ENCODE peak calls at places on chromosome 1, in six cellular contexts. One of them, this sample, is unnamed.

GRCh38 chr1:97377432-97378034 is 543.3 kb downstream of the DPYD start:
- DNase-seq in colonic mucosa: no peak
- DNase-seq in endodermal cell: no peak
- DNase-seq in astrocyte: peak
- DNase-seq in IMR-90: no peak
- DNase-seq in glutamatergic neuron: no peak
- DNase-seq in this sample: no peak

GRCh38 chr1:222307621-222308020 is 240.3 kb downstream of the HHIPL2 start:
- DNase-seq in colonic mucosa: no peak
- DNase-seq in endodermal cell: no peak
- DNase-seq in astrocyte: no peak
- DNase-seq in IMR-90: no peak
- DNase-seq in glutamatergic neuron: no peak
- DNase-seq in this sample: no peak

GRCh38 chr1:21586222-21586621 is 77.0 kb downstream of the ALPL start:
- DNase-seq in colonic mucosa: no peak
- DNase-seq in endodermal cell: peak
- DNase-seq in astrocyte: no peak
- DNase-seq in IMR-90: no peak
- DNase-seq in glutamatergic neuron: no peak
- DNase-seq in this sample: no peak

GRCh38 chr1:29805122-29805895 is 569.0 kb downstream of the PTPRU start:
- DNase-seq in colonic mucosa: peak
- DNase-seq in endodermal cell: peak
- DNase-seq in astrocyte: no peak
- DNase-seq in IMR-90: no peak
- DNase-seq in glutamatergic neuron: no peak
- DNase-seq in this sample: no peak

GRCh38 chr1:1779691-1780597 is 1.7 kb upstream of the NADK start:
- DNase-seq in colonic mucosa: peak
- DNase-seq in endodermal cell: peak
- DNase-seq in astrocyte: peak
- DNase-seq in IMR-90: peak
- DNase-seq in glutamatergic neuron: no peak
- DNase-seq in this sample: no peak

GRCh38 chr1:205325334-205325884 is 3.9 kb upstream of the NUAK2 start:
- DNase-seq in colonic mucosa: peak
- DNase-seq in endodermal cell: peak
- DNase-seq in astrocyte: peak
- DNase-seq in IMR-90: peak
- DNase-seq in glutamatergic neuron: peak
- DNase-seq in this sample: no peak

GRCh38 chr1:240232548-240232947 is 140.9 kb downstream of the FMN2 start:
- DNase-seq in colonic mucosa: no peak
- DNase-seq in endodermal cell: no peak
- DNase-seq in astrocyte: peak
- DNase-seq in IMR-90: peak
- DNase-seq in glutamatergic neuron: no peak
- DNase-seq in this sample: no peak

GRCh38 chr1:205492201-205492667 is 12.2 kb upstream of the CDK18 start:
- DNase-seq in colonic mucosa: no peak
- DNase-seq in endodermal cell: peak
- DNase-seq in astrocyte: no peak
- DNase-seq in IMR-90: no peak
- DNase-seq in glutamatergic neuron: no peak
- DNase-seq in this sample: no peak

GRCh38 chr1:55064861-55065263 is 25.5 kb downstream of the PCSK9 start:
- DNase-seq in colonic mucosa: no peak
- DNase-seq in endodermal cell: no peak
- DNase-seq in astrocyte: peak
- DNase-seq in IMR-90: peak
- DNase-seq in glutamatergic neuron: no peak
- DNase-seq in this sample: no peak

GRCh38 chr1:15452866-15453571 is 3.5 kb upstream of the CELA2A start:
- DNase-seq in colonic mucosa: no peak
- DNase-seq in endodermal cell: no peak
- DNase-seq in astrocyte: no peak
- DNase-seq in IMR-90: no peak
- DNase-seq in glutamatergic neuron: no peak
- DNase-seq in this sample: no peak

GRCh38 chr1:6108937-6109636 is 63.4 kb downstream of the KCNAB2 start:
- DNase-seq in colonic mucosa: no peak
- DNase-seq in endodermal cell: peak
- DNase-seq in astrocyte: no peak
- DNase-seq in IMR-90: peak
- DNase-seq in glutamatergic neuron: peak
- DNase-seq in this sample: no peak

GRCh38 chr1:84698718-84699117 is 8.5 kb upstream of the SSX2IP start:
- DNase-seq in colonic mucosa: no peak
- DNase-seq in endodermal cell: no peak
- DNase-seq in astrocyte: peak
- DNase-seq in IMR-90: peak
- DNase-seq in glutamatergic neuron: no peak
- DNase-seq in this sample: no peak

GRCh38 chr1:54853096-54853792 is 33.8 kb downstream of the DHCR24 start:
- DNase-seq in colonic mucosa: no peak
- DNase-seq in endodermal cell: no peak
- DNase-seq in astrocyte: no peak
- DNase-seq in IMR-90: no peak
- DNase-seq in glutamatergic neuron: no peak
- DNase-seq in this sample: no peak

GRCh38 chr1:193348126-193349045 is 162.0 kb upstream of the B3GALT2 start:
- DNase-seq in colonic mucosa: no peak
- DNase-seq in endodermal cell: no peak
- DNase-seq in astrocyte: no peak
- DNase-seq in IMR-90: peak
- DNase-seq in glutamatergic neuron: no peak
- DNase-seq in this sample: no peak

GRCh38 chr1:204971700-204972336 is 71.2 kb upstream of the CNTN2 start:
- DNase-seq in colonic mucosa: no peak
- DNase-seq in endodermal cell: no peak
- DNase-seq in astrocyte: peak
- DNase-seq in IMR-90: peak
- DNase-seq in glutamatergic neuron: no peak
- DNase-seq in this sample: no peak

GRCh38 chr1:47569681-47570470 is 132.0 kb downstream of the FOXD2 start:
- DNase-seq in colonic mucosa: peak
- DNase-seq in endodermal cell: peak
- DNase-seq in astrocyte: peak
- DNase-seq in IMR-90: peak
- DNase-seq in glutamatergic neuron: no peak
- DNase-seq in this sample: no peak

GRCh38 chr1:229461032-229461668 is 27.3 kb upstream of the ACTA1 start:
- DNase-seq in colonic mucosa: no peak
- DNase-seq in endodermal cell: no peak
- DNase-seq in astrocyte: no peak
- DNase-seq in IMR-90: no peak
- DNase-seq in glutamatergic neuron: no peak
- DNase-seq in this sample: no peak

GRCh38 chr1:37085393-37085792 is 51.1 kb upstream of the GRIK3 start:
- DNase-seq in colonic mucosa: no peak
- DNase-seq in endodermal cell: peak
- DNase-seq in astrocyte: no peak
- DNase-seq in IMR-90: no peak
- DNase-seq in glutamatergic neuron: no peak
- DNase-seq in this sample: no peak

GRCh38 chr1:85398391-85399064 is 66.4 kb downstream of the DDAH1 start:
- DNase-seq in colonic mucosa: no peak
- DNase-seq in endodermal cell: no peak
- DNase-seq in astrocyte: peak
- DNase-seq in IMR-90: peak
- DNase-seq in glutamatergic neuron: no peak
- DNase-seq in this sample: no peak

GRCh38 chr1:223129229-223129851 is 13.7 kb downstream of the TLR5 start:
- DNase-seq in colonic mucosa: peak
- DNase-seq in endodermal cell: peak
- DNase-seq in astrocyte: peak
- DNase-seq in IMR-90: peak
- DNase-seq in glutamatergic neuron: peak
- DNase-seq in this sample: peak

GRCh38 chr1:40877681-40878080 is 15.5 kb upstream of the CITED4 start:
- DNase-seq in colonic mucosa: peak
- DNase-seq in endodermal cell: peak
- DNase-seq in astrocyte: peak
- DNase-seq in IMR-90: peak
- DNase-seq in glutamatergic neuron: peak
- DNase-seq in this sample: no peak

GRCh38 chr1:12127206-12127810 is 39.5 kb upstream of the TNFRSF1B start:
- DNase-seq in colonic mucosa: no peak
- DNase-seq in endodermal cell: no peak
- DNase-seq in astrocyte: no peak
- DNase-seq in IMR-90: no peak
- DNase-seq in glutamatergic neuron: no peak
- DNase-seq in this sample: no peak

GRCh38 chr1:90122679-90123340 is 127.9 kb downstream of the ZNF326 start:
- DNase-seq in colonic mucosa: no peak
- DNase-seq in endodermal cell: no peak
- DNase-seq in astrocyte: no peak
- DNase-seq in IMR-90: no peak
- DNase-seq in glutamatergic neuron: no peak
- DNase-seq in this sample: no peak

GRCh38 chr1:16254263-16254948 is 17.4 kb upstream of the CPLANE2 start:
- DNase-seq in colonic mucosa: no peak
- DNase-seq in endodermal cell: no peak
- DNase-seq in astrocyte: peak
- DNase-seq in IMR-90: peak
- DNase-seq in glutamatergic neuron: no peak
- DNase-seq in this sample: no peak

GRCh38 chr1:182977480-182977879 is 24.5 kb upstream of the SHCBP1L start:
- DNase-seq in colonic mucosa: no peak
- DNase-seq in endodermal cell: no peak
- DNase-seq in astrocyte: no peak
- DNase-seq in IMR-90: peak
- DNase-seq in glutamatergic neuron: no peak
- DNase-seq in this sample: no peak

GRCh38 chr1:8017495-8018310 is 8.4 kb downstream of the ERRFI1 start:
- DNase-seq in colonic mucosa: peak
- DNase-seq in endodermal cell: no peak
- DNase-seq in astrocyte: no peak
- DNase-seq in IMR-90: no peak
- DNase-seq in glutamatergic neuron: no peak
- DNase-seq in this sample: no peak

GRCh38 chr1:44587796-44588460 is 86.4 kb downstream of the TMEM53 start:
- DNase-seq in colonic mucosa: no peak
- DNase-seq in endodermal cell: no peak
- DNase-seq in astrocyte: no peak
- DNase-seq in IMR-90: no peak
- DNase-seq in glutamatergic neuron: no peak
- DNase-seq in this sample: no peak

DNA sequence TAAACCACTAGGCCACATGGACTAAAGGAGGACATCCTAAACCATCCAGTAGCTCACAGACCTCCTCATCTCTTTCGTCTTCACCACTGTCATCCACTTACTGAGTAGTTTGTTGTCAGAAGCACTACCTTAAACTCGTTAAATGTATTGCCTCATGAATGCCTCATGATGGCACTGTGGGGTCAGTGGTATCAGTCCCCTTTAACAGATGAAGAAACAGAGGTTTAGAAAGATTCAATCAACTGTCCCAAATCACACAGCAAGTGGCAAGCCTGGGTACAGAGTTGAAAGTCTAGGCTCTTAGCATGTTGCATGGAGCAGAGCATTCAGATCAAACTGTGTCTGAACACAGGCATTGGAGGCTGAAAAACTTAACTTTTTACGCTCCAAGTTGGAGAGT is 183.6 kb upstream of the KIAA0040 start:
- DNase-seq in colonic mucosa: no peak
- DNase-seq in endodermal cell: peak
- DNase-seq in astrocyte: no peak
- DNase-seq in IMR-90: no peak
- DNase-seq in glutamatergic neuron: no peak
- DNase-seq in this sample: no peak
- TF ChIP-seq CTCF in colonic mucosa: no peak
- TF ChIP-seq CTCF in endodermal cell: peak
- TF ChIP-seq CTCF in astrocyte: peak
- TF ChIP-seq CTCF in IMR-90: no peak
- TF ChIP-seq CTCF in glutamatergic neuron: no peak
- TF ChIP-seq CTCF in this sample: no peak

DNA sequence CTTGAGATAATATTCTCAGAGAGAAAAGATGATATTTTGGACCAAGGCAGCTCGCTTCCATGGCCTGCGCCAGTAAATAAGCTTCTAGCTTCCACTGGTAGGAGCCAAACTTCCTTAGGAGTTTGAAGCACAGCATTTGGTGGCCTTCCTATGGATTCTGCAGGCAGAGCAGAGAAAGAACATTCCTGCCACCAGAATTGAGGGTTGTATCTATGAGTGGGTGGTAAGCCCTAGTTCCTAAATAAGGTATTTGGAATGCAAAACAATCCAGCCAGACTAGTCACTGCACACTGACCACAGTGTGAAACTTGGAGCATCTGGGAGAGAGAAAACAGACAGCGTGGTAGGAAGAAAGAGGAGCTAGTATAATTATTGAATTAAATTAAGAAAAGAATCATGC is 54.1 kb upstream of the BCAR3 start:
- DNase-seq in colonic mucosa: no peak
- DNase-seq in endodermal cell: no peak
- DNase-seq in astrocyte: peak
- DNase-seq in IMR-90: peak
- DNase-seq in glutamatergic neuron: no peak
- DNase-seq in this sample: no peak
- TF ChIP-seq CTCF in colonic mucosa: no peak
- TF ChIP-seq CTCF in endodermal cell: peak
- TF ChIP-seq CTCF in astrocyte: peak
- TF ChIP-seq CTCF in IMR-90: peak
- TF ChIP-seq CTCF in glutamatergic neuron: no peak
- TF ChIP-seq CTCF in this sample: no peak

GRCh38 chr1:203166192-203166940 is 9.3 kb downstream of the MYBPH start:
- DNase-seq in colonic mucosa: peak
- DNase-seq in endodermal cell: peak
- DNase-seq in astrocyte: no peak
- DNase-seq in IMR-90: no peak
- DNase-seq in glutamatergic neuron: no peak
- DNase-seq in this sample: no peak
- TF ChIP-seq CTCF in colonic mucosa: no peak
- TF ChIP-seq CTCF in endodermal cell: peak
- TF ChIP-seq CTCF in astrocyte: no peak
- TF ChIP-seq CTCF in IMR-90: no peak
- TF ChIP-seq CTCF in glutamatergic neuron: no peak
- TF ChIP-seq CTCF in this sample: no peak

GRCh38 chr1:237851209-237851845 is 39.4 kb downstream of the ZP4 start:
- DNase-seq in colonic mucosa: peak
- DNase-seq in endodermal cell: peak
- DNase-seq in astrocyte: peak
- DNase-seq in IMR-90: peak
- DNase-seq in glutamatergic neuron: peak
- DNase-seq in this sample: peak
- TF ChIP-seq CTCF in colonic mucosa: peak
- TF ChIP-seq CTCF in endodermal cell: peak
- TF ChIP-seq CTCF in astrocyte: peak
- TF ChIP-seq CTCF in IMR-90: peak
- TF ChIP-seq CTCF in glutamatergic neuron: peak
- TF ChIP-seq CTCF in this sample: peak